ENCODE peak calls at places on chromosomes 11 and 22, in seven cellular contexts. One of them, this sample, is unnamed.

GRCh38 chr22:49412236-49412635 is 415.4 kb downstream of the BRD1 start:
- DNase-seq in astrocyte of the spinal cord: no peak
- DNase-seq in stimulated activated CD8-positive, alpha-beta memory T cell treated with anti-CD3 and anti-CD28 coated beads, Interleukin-15, amount 100 ng/mL, for 48 hours: no peak
- DNase-seq in AG08396: no peak
- DNase-seq in GM10248: no peak
- DNase-seq in Calu3: no peak
- DNase-seq in stimulated activated naive CD4-positive, alpha-beta T cell: no peak
- DNase-seq in this sample: no peak

GRCh38 chr22:32444068-32444467 is 20.2 kb downstream of the BPIFC start:
- DNase-seq in AG08396: no peak
- DNase-seq in stimulated activated CD8-positive, alpha-beta memory T cell treated with anti-CD3 and anti-CD28 coated beads, Interleukin-15, amount 100 ng/mL, for 48 hours: no peak
- DNase-seq in stimulated activated naive CD4-positive, alpha-beta T cell: no peak
- DNase-seq in astrocyte of the spinal cord: no peak
- DNase-seq in GM10248: peak
- DNase-seq in Calu3: peak
- DNase-seq in this sample: no peak

GRCh38 chr11:100817620-100818019 is 130.5 kb downstream of the ARHGAP42 start:
- DNase-seq in stimulated activated CD8-positive, alpha-beta memory T cell treated with anti-CD3 and anti-CD28 coated beads, Interleukin-15, amount 100 ng/mL, for 48 hours: no peak
- DNase-seq in GM10248: no peak
- DNase-seq in Calu3: no peak
- DNase-seq in stimulated activated naive CD4-positive, alpha-beta T cell: no peak
- DNase-seq in AG08396: no peak
- DNase-seq in astrocyte of the spinal cord: no peak
- DNase-seq in this sample: no peak

GRCh38 chr11:111797145-111797581 is 31.0 kb upstream of the PPP2R1B start:
- DNase-seq in stimulated activated naive CD4-positive, alpha-beta T cell: no peak
- DNase-seq in AG08396: no peak
- DNase-seq in astrocyte of the spinal cord: peak
- DNase-seq in GM10248: peak
- DNase-seq in stimulated activated CD8-positive, alpha-beta memory T cell treated with anti-CD3 and anti-CD28 coated beads, Interleukin-15, amount 100 ng/mL, for 48 hours: no peak
- DNase-seq in Calu3: peak
- DNase-seq in this sample: no peak

GRCh38 chr11:13043912-13044628 is 35.0 kb downstream of the RASSF10 start:
- DNase-seq in Calu3: no peak
- DNase-seq in astrocyte of the spinal cord: no peak
- DNase-seq in stimulated activated naive CD4-positive, alpha-beta T cell: no peak
- DNase-seq in GM10248: no peak
- DNase-seq in AG08396: no peak
- DNase-seq in stimulated activated CD8-positive, alpha-beta memory T cell treated with anti-CD3 and anti-CD28 coated beads, Interleukin-15, amount 100 ng/mL, for 48 hours: no peak
- DNase-seq in this sample: no peak

GRCh38 chr11:34926101-34926830 is 9.8 kb downstream of the PDHX start:
- DNase-seq in AG08396: peak
- DNase-seq in GM10248: no peak
- DNase-seq in astrocyte of the spinal cord: peak
- DNase-seq in stimulated activated CD8-positive, alpha-beta memory T cell treated with anti-CD3 and anti-CD28 coated beads, Interleukin-15, amount 100 ng/mL, for 48 hours: no peak
- DNase-seq in Calu3: peak
- DNase-seq in stimulated activated naive CD4-positive, alpha-beta T cell: no peak
- DNase-seq in this sample: no peak

GRCh38 chr22:32801436-32802290 is at the start of gene TIMP3:
- DNase-seq in AG08396: peak
- DNase-seq in stimulated activated CD8-positive, alpha-beta memory T cell treated with anti-CD3 and anti-CD28 coated beads, Interleukin-15, amount 100 ng/mL, for 48 hours: no peak
- DNase-seq in GM10248: no peak
- DNase-seq in stimulated activated naive CD4-positive, alpha-beta T cell: no peak
- DNase-seq in astrocyte of the spinal cord: peak
- DNase-seq in Calu3: peak
- DNase-seq in this sample: peak

GRCh38 chr11:109696191-109696897 is 274.4 kb downstream of the C11orf87 start:
- DNase-seq in AG08396: no peak
- DNase-seq in stimulated activated CD8-positive, alpha-beta memory T cell treated with anti-CD3 and anti-CD28 coated beads, Interleukin-15, amount 100 ng/mL, for 48 hours: no peak
- DNase-seq in Calu3: no peak
- DNase-seq in astrocyte of the spinal cord: peak
- DNase-seq in stimulated activated naive CD4-positive, alpha-beta T cell: no peak
- DNase-seq in GM10248: no peak
- DNase-seq in this sample: no peak

GRCh38 chr11:112961146-112961668 is at the start of gene NCAM1:
- DNase-seq in GM10248: peak
- DNase-seq in astrocyte of the spinal cord: peak
- DNase-seq in stimulated activated CD8-positive, alpha-beta memory T cell treated with anti-CD3 and anti-CD28 coated beads, Interleukin-15, amount 100 ng/mL, for 48 hours: no peak
- DNase-seq in AG08396: peak
- DNase-seq in stimulated activated naive CD4-positive, alpha-beta T cell: no peak
- DNase-seq in Calu3: peak
- DNase-seq in this sample: peak

GRCh38 chr22:20771918-20772625 is 1.8 kb upstream of the SERPIND1 start:
- DNase-seq in AG08396: no peak
- DNase-seq in astrocyte of the spinal cord: no peak
- DNase-seq in stimulated activated naive CD4-positive, alpha-beta T cell: no peak
- DNase-seq in stimulated activated CD8-positive, alpha-beta memory T cell treated with anti-CD3 and anti-CD28 coated beads, Interleukin-15, amount 100 ng/mL, for 48 hours: no peak
- DNase-seq in GM10248: no peak
- DNase-seq in Calu3: no peak
- DNase-seq in this sample: peak

GRCh38 chr11:2916114-2916891 is 12.9 kb downstream of the PHLDA2 start:
- DNase-seq in Calu3: no peak
- DNase-seq in GM10248: no peak
- DNase-seq in astrocyte of the spinal cord: no peak
- DNase-seq in stimulated activated naive CD4-positive, alpha-beta T cell: no peak
- DNase-seq in stimulated activated CD8-positive, alpha-beta memory T cell treated with anti-CD3 and anti-CD28 coated beads, Interleukin-15, amount 100 ng/mL, for 48 hours: no peak
- DNase-seq in AG08396: no peak
- DNase-seq in this sample: no peak